ENCODE peak calls at places on chromosomes 6 and 20, in ten cellular contexts. One of them, this sample, is unnamed.

GRCh38 chr20:18288748-18289705 is 700 bp downstream of the ZNF133 start:
- DNase-seq in ovary: peak; percentile 30
- DNase-seq in SK-N-SH: peak; percentile 37
- DNase-seq in prostate gland: peak; percentile 9
- DNase-seq in transverse colon: no peak
- DNase-seq in tibial nerve: no peak
- DNase-seq in neuronal stem cell: no peak
- DNase-seq in testis: no peak
- DNase-seq in tibial artery: no peak
- DNase-seq in A673: no peak
- DNase-seq in this sample: peak; percentile 65

GRCh38 chr20:54468082-54468481 is 7.3 kb upstream of the DOK5 start:
- DNase-seq in ovary: no peak
- DNase-seq in SK-N-SH: no peak
- DNase-seq in prostate gland: no peak
- DNase-seq in transverse colon: no peak
- DNase-seq in tibial nerve: no peak
- DNase-seq in neuronal stem cell: no peak
- DNase-seq in testis: no peak
- DNase-seq in tibial artery: no peak
- DNase-seq in A673: no peak
- DNase-seq in this sample: no peak

GRCh38 chr6:153511896-153512496 is 380.9 kb upstream of the RGS17 start:
- DNase-seq in ovary: no peak
- DNase-seq in SK-N-SH: peak; percentile 9
- DNase-seq in prostate gland: peak; percentile 7
- DNase-seq in transverse colon: no peak
- DNase-seq in tibial nerve: no peak
- DNase-seq in neuronal stem cell: peak; percentile 18
- DNase-seq in testis: peak; percentile 25
- DNase-seq in tibial artery: no peak
- DNase-seq in A673: peak; percentile 69
- DNase-seq in this sample: peak; percentile 56

GRCh38 chr6:127968394-127968793 is 67.5 kb upstream of the THEMIS start:
- DNase-seq in ovary: no peak
- DNase-seq in SK-N-SH: no peak
- DNase-seq in prostate gland: no peak
- DNase-seq in transverse colon: no peak
- DNase-seq in tibial nerve: no peak
- DNase-seq in neuronal stem cell: no peak
- DNase-seq in testis: no peak
- DNase-seq in tibial artery: no peak
- DNase-seq in A673: no peak
- DNase-seq in this sample: no peak

GRCh38 chr6:113122060-113122459 is 735.1 kb upstream of the MARCKS start:
- DNase-seq in ovary: no peak
- DNase-seq in SK-N-SH: no peak
- DNase-seq in prostate gland: no peak
- DNase-seq in transverse colon: no peak
- DNase-seq in tibial nerve: no peak
- DNase-seq in neuronal stem cell: no peak
- DNase-seq in testis: no peak
- DNase-seq in tibial artery: no peak
- DNase-seq in A673: peak; percentile 62
- DNase-seq in this sample: peak; percentile 66

GRCh38 chr6:159083146-159083545 is 38.4 kb upstream of the TAGAP start:
- DNase-seq in ovary: no peak
- DNase-seq in SK-N-SH: no peak
- DNase-seq in prostate gland: no peak
- DNase-seq in transverse colon: no peak
- DNase-seq in tibial nerve: no peak
- DNase-seq in neuronal stem cell: no peak
- DNase-seq in testis: no peak
- DNase-seq in tibial artery: no peak
- DNase-seq in A673: no peak
- DNase-seq in this sample: no peak

GRCh38 chr6:34684364-34684763 is 12.2 kb downstream of the ILRUN start:
- DNase-seq in ovary: no peak
- DNase-seq in SK-N-SH: no peak
- DNase-seq in prostate gland: no peak
- DNase-seq in transverse colon: no peak
- DNase-seq in tibial nerve: no peak
- DNase-seq in neuronal stem cell: no peak
- DNase-seq in testis: no peak
- DNase-seq in tibial artery: no peak
- DNase-seq in A673: no peak
- DNase-seq in this sample: no peak

GRCh38 chr6:2134559-2134958 is 110.8 kb downstream of the GMDS start:
- DNase-seq in ovary: no peak
- DNase-seq in SK-N-SH: no peak
- DNase-seq in prostate gland: no peak
- DNase-seq in transverse colon: no peak
- DNase-seq in tibial nerve: no peak
- DNase-seq in neuronal stem cell: no peak
- DNase-seq in testis: no peak
- DNase-seq in tibial artery: no peak
- DNase-seq in A673: no peak
- DNase-seq in this sample: no peak

GRCh38 chr6:111038534-111039252 is 48.6 kb upstream of the SLC16A10 start:
- DNase-seq in ovary: no peak
- DNase-seq in SK-N-SH: no peak
- DNase-seq in prostate gland: no peak
- DNase-seq in transverse colon: no peak
- DNase-seq in tibial nerve: no peak
- DNase-seq in neuronal stem cell: no peak
- DNase-seq in testis: no peak
- DNase-seq in tibial artery: no peak
- DNase-seq in A673: no peak
- DNase-seq in this sample: no peak

GRCh38 chr20:634526-634925 is 18.5 kb downstream of the SRXN1 start:
- DNase-seq in ovary: no peak
- DNase-seq in SK-N-SH: peak; percentile 37
- DNase-seq in prostate gland: no peak
- DNase-seq in transverse colon: no peak
- DNase-seq in tibial nerve: no peak
- DNase-seq in neuronal stem cell: no peak
- DNase-seq in testis: no peak
- DNase-seq in tibial artery: no peak
- DNase-seq in A673: no peak
- DNase-seq in this sample: no peak

GRCh38 chr20:53578492-53579222 is 15.0 kb downstream of the ZNF217 start:
- DNase-seq in ovary: peak; percentile 56
- DNase-seq in SK-N-SH: peak; percentile 77
- DNase-seq in prostate gland: peak; percentile 86
- DNase-seq in transverse colon: peak; percentile 51
- DNase-seq in tibial nerve: no peak
- DNase-seq in neuronal stem cell: peak; percentile 78
- DNase-seq in testis: peak; percentile 78
- DNase-seq in tibial artery: no peak
- DNase-seq in A673: peak; percentile 94
- DNase-seq in this sample: peak; percentile 75

GRCh38 chr6:157761331-157761921 is 61.6 kb upstream of the SNX9 start:
- DNase-seq in ovary: no peak
- DNase-seq in SK-N-SH: no peak
- DNase-seq in prostate gland: no peak
- DNase-seq in transverse colon: no peak
- DNase-seq in tibial nerve: no peak
- DNase-seq in neuronal stem cell: no peak
- DNase-seq in testis: no peak
- DNase-seq in tibial artery: no peak
- DNase-seq in A673: no peak
- DNase-seq in this sample: no peak

GRCh38 chr6:43489277-43490072 is 12.1 kb downstream of the TJAP1 start:
- DNase-seq in ovary: no peak
- DNase-seq in SK-N-SH: peak; percentile 89
- DNase-seq in prostate gland: no peak
- DNase-seq in transverse colon: no peak
- DNase-seq in tibial nerve: no peak
- DNase-seq in neuronal stem cell: no peak
- DNase-seq in testis: peak; percentile 76
- DNase-seq in tibial artery: no peak
- DNase-seq in A673: no peak
- DNase-seq in this sample: no peak

GRCh38 chr20:45782890-45783289 is 8.8 kb downstream of the WFDC3 start:
- DNase-seq in ovary: no peak
- DNase-seq in SK-N-SH: no peak
- DNase-seq in prostate gland: no peak
- DNase-seq in transverse colon: no peak
- DNase-seq in tibial nerve: no peak
- DNase-seq in neuronal stem cell: no peak
- DNase-seq in testis: no peak
- DNase-seq in tibial artery: no peak
- DNase-seq in A673: no peak
- DNase-seq in this sample: no peak

DNA sequence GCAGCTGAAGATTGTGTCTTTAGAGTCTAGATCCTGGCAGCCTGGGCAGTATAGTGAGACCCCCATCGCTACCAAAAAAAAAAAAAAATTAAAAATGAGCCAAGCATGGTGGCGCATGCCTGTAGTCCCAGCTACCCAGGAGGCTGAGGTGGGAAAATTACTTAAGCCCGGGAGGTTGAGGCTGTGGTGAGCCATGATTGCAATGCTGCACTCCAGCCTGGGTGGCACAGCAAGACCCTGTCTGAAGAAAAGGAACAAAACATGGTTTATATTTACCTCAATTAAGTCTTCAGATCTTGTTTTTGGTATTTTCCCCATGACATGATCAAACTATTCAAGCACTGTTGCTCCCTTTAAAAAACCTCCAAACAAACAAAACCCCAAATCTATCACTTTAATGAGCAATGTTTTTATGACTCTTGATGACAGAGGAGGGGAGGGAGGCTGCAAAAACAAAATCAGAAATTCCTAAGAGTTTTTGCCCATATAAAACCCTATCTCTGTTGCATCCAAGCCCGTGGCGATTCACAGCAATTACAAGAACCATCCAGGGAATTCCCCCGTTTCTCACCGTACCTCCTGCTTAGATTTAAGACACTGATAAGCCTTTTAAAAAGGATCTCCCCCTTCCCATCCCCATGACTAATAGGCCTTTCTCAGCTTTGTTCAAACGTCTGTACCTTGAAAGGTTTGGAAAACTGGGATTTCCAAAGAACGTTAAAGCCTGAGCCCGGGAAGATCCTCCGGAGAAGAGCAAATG is 259.9 kb downstream of the BMP7 start:
- DNase-seq in ovary: no peak
- DNase-seq in SK-N-SH: no peak
- DNase-seq in prostate gland: no peak
- DNase-seq in transverse colon: no peak
- DNase-seq in tibial nerve: no peak
- DNase-seq in neuronal stem cell: peak; percentile 24
- DNase-seq in testis: no peak
- DNase-seq in tibial artery: no peak
- DNase-seq in A673: no peak
- DNase-seq in this sample: no peak
- H3K4me1 ChIP-seq in ovary: no peaks in the 10 kb centered on the region
- H3K4me1 ChIP-seq in SK-N-SH: no peaks in the 10 kb centered on the region
- H3K4me1 ChIP-seq in prostate gland: no peaks in the 10 kb centered on the region
- H3K4me1 ChIP-seq in transverse colon: no peaks in the 10 kb centered on the region
- H3K4me1 ChIP-seq in tibial nerve: no peaks in the 10 kb centered on the region
- H3K4me1 ChIP-seq in neuronal stem cell: peaks cover 17% of the 10 kb centered on the region
- H3K4me1 ChIP-seq in testis: no peaks in the 10 kb centered on the region
- H3K4me1 ChIP-seq in tibial artery: no peaks in the 10 kb centered on the region
- H3K4me1 ChIP-seq in A673: no peaks in the 10 kb centered on the region
- H3K4me1 ChIP-seq in this sample: peaks cover 13% of the 10 kb centered on the region

GRCh38 chr20:59003836-59004492 is 3.1 kb downstream of the CTSZ start:
- DNase-seq in ovary: no peak
- DNase-seq in SK-N-SH: no peak
- DNase-seq in prostate gland: no peak
- DNase-seq in transverse colon: no peak
- DNase-seq in tibial nerve: no peak
- DNase-seq in neuronal stem cell: no peak
- DNase-seq in testis: no peak
- DNase-seq in tibial artery: peak; percentile 57
- DNase-seq in A673: no peak
- DNase-seq in this sample: no peak
- H3K27me3 ChIP-seq in ovary: no peaks in the 10 kb centered on the region
- H3K27me3 ChIP-seq in SK-N-SH: no peaks in the 10 kb centered on the region
- H3K27me3 ChIP-seq in prostate gland: no peaks in the 10 kb centered on the region
- H3K27me3 ChIP-seq in transverse colon: no peaks in the 10 kb centered on the region
- H3K27me3 ChIP-seq in tibial nerve: no peaks in the 10 kb centered on the region
- H3K27me3 ChIP-seq in neuronal stem cell: no peaks in the 10 kb centered on the region
- H3K27me3 ChIP-seq in testis: no peaks in the 10 kb centered on the region
- H3K27me3 ChIP-seq in tibial artery: no peaks in the 10 kb centered on the region
- H3K27me3 ChIP-seq in A673: no peaks in the 10 kb centered on the region
- H3K27me3 ChIP-seq in this sample: peaks cover 13% of the 10 kb centered on the region

GRCh38 chr20:57539889-57540288 is 14.9 kb upstream of the CTCFL start:
- DNase-seq in ovary: no peak
- DNase-seq in SK-N-SH: no peak
- DNase-seq in prostate gland: no peak
- DNase-seq in transverse colon: peak; percentile 52
- DNase-seq in tibial nerve: no peak
- DNase-seq in neuronal stem cell: no peak
- DNase-seq in testis: no peak
- DNase-seq in tibial artery: peak; percentile 24
- DNase-seq in A673: no peak
- DNase-seq in this sample: no peak
- H3K4me1 ChIP-seq in ovary: no peaks in the 10 kb centered on the region
- H3K4me1 ChIP-seq in SK-N-SH: no peaks in the 10 kb centered on the region
- H3K4me1 ChIP-seq in prostate gland: no peaks in the 10 kb centered on the region
- H3K4me1 ChIP-seq in transverse colon: peaks cover 37% of the 10 kb centered on the region
- H3K4me1 ChIP-seq in tibial nerve: no peaks in the 10 kb centered on the region
- H3K4me1 ChIP-seq in neuronal stem cell: no peaks in the 10 kb centered on the region
- H3K4me1 ChIP-seq in testis: no peaks in the 10 kb centered on the region
- H3K4me1 ChIP-seq in tibial artery: no peaks in the 10 kb centered on the region
- H3K4me1 ChIP-seq in A673: no peaks in the 10 kb centered on the region
- H3K4me1 ChIP-seq in this sample: no peaks in the 10 kb centered on the region

GRCh38 chr6:793261-793660 is 100.3 kb upstream of the EXOC2 start:
- DNase-seq in ovary: no peak
- DNase-seq in SK-N-SH: no peak
- DNase-seq in prostate gland: no peak
- DNase-seq in transverse colon: no peak
- DNase-seq in tibial nerve: no peak
- DNase-seq in neuronal stem cell: no peak
- DNase-seq in testis: no peak
- DNase-seq in tibial artery: no peak
- DNase-seq in A673: no peak
- DNase-seq in this sample: no peak
- H3K27me3 ChIP-seq in ovary: no peaks in the 10 kb centered on the region
- H3K27me3 ChIP-seq in SK-N-SH: peaks cover 54% of the 10 kb centered on the region
- H3K27me3 ChIP-seq in prostate gland: peaks cover 2% of the 10 kb centered on the region
- H3K27me3 ChIP-seq in transverse colon: peaks cover 59% of the 10 kb centered on the region
- H3K27me3 ChIP-seq in tibial nerve: peaks cover 68% of the 10 kb centered on the region
- H3K27me3 ChIP-seq in neuronal stem cell: no peaks in the 10 kb centered on the region
- H3K27me3 ChIP-seq in testis: no peaks in the 10 kb centered on the region
- H3K27me3 ChIP-seq in tibial artery: no peaks in the 10 kb centered on the region
- H3K27me3 ChIP-seq in A673: peaks cover 57% of the 10 kb centered on the region
- H3K27me3 ChIP-seq in this sample: no peaks in the 10 kb centered on the region

GRCh38 chr6:64817525-64817924 is 889.5 kb downstream of the EYS start:
- DNase-seq in ovary: no peak
- DNase-seq in SK-N-SH: no peak
- DNase-seq in prostate gland: no peak
- DNase-seq in transverse colon: no peak
- DNase-seq in tibial nerve: no peak
- DNase-seq in neuronal stem cell: no peak
- DNase-seq in testis: no peak
- DNase-seq in tibial artery: no peak
- DNase-seq in A673: no peak
- DNase-seq in this sample: no peak
- H3K4me1 ChIP-seq in ovary: no peaks in the 10 kb centered on the region
- H3K4me1 ChIP-seq in SK-N-SH: no peaks in the 10 kb centered on the region
- H3K4me1 ChIP-seq in prostate gland: no peaks in the 10 kb centered on the region
- H3K4me1 ChIP-seq in transverse colon: peaks cover 8% of the 10 kb centered on the region
- H3K4me1 ChIP-seq in tibial nerve: no peaks in the 10 kb centered on the region
- H3K4me1 ChIP-seq in neuronal stem cell: no peaks in the 10 kb centered on the region
- H3K4me1 ChIP-seq in testis: no peaks in the 10 kb centered on the region
- H3K4me1 ChIP-seq in tibial artery: no peaks in the 10 kb centered on the region
- H3K4me1 ChIP-seq in A673: no peaks in the 10 kb centered on the region
- H3K4me1 ChIP-seq in this sample: peaks cover 3% of the 10 kb centered on the region